ENCODE peak calls at places on chromosome 1, in four cellular contexts. S is D341Med, Q is HFFc6, A is non-pigmented ciliary epithelial cell. F is an unnamed sample.

GRCh38 chr1:151716771-151717631 is at the start of gene CELF3:
- DNase-seq in S (peak; percentile 93), Q (no peak), A (no peak), F (no peak)

GRCh38 chr1:165116732-165117131 is 239.8 kb downstream of the LMX1A start:
- DNase-seq in S (no peak), Q (peak; percentile 91), A (peak; percentile 63), F (no peak)

GRCh38 chr1:25657121-25657521 is 40.5 kb downstream of the MAN1C1 start:
- DNase-seq in S (no peak), Q (no peak), A (no peak), F (no peak)

GRCh38 chr1:235631816-235632215 is 17.8 kb downstream of the GNG4 start:
- DNase-seq in S (no peak), Q (no peak), A (no peak), F (no peak)

GRCh38 chr1:183528577-183528976 is 56.3 kb downstream of the SMG7 start:
- DNase-seq in S (no peak), Q (no peak), A (no peak), F (no peak)

GRCh38 chr1:1406101-1406820 is 832 bp downstream of the MRPL20 start:
- DNase-seq in S (peak; percentile 37), Q (no peak), A (no peak), F (no peak)

GRCh38 chr1:112840631-112841624 is 115.1 kb downstream of the SLC16A1 start:
- DNase-seq in S (no peak), Q (no peak), A (no peak), F (peak; percentile 40)

GRCh38 chr1:203744008-203744972 is 20.7 kb upstream of the LAX1 start:
- DNase-seq in S (no peak), Q (no peak), A (no peak), F (no peak)

GRCh38 chr1:183516725-183517124 is 44.4 kb downstream of the SMG7 start:
- DNase-seq in S (no peak), Q (no peak), A (no peak), F (no peak)

GRCh38 chr1:173669491-173669941 is at the start of gene ANKRD45:
- DNase-seq in S (peak; percentile 32), Q (no peak), A (no peak), F (no peak)

GRCh38 chr1:61607448-61607847 is 117.5 kb downstream of the TM2D1 start:
- DNase-seq in S (no peak), Q (no peak), A (no peak), F (no peak)

GRCh38 chr1:228073061-228073869 is 9.2 kb upstream of the ARF1 start:
- DNase-seq in S (no peak), Q (no peak), A (no peak), F (no peak)

GRCh38 chr1:243393093-243393492 is 137.3 kb downstream of the SDCCAG8 start:
- DNase-seq in S (peak; percentile 51), Q (no peak), A (no peak), F (no peak)

GRCh38 chr1:11629626-11630025 is 24.6 kb downstream of the FBXO2 start:
- DNase-seq in S (no peak), Q (no peak), A (no peak), F (no peak)

GRCh38 chr1:3312894-3313578 is 141.4 kb upstream of the ARHGEF16 start:
- DNase-seq in S (no peak), Q (peak; percentile 98), A (peak; percentile 95), F (no peak)